ENCODE peak calls at places on chromosomes 6 and 20, in four cellular contexts. U is fibroblast of mammary gland, A is HEK293T, V is uterus. O is an unnamed sample.

GRCh38 chr20:60477958-60478357 is 519.7 kb downstream of the CDH26 start:
- DNase-seq in U (no peak), A (no peak), V (no peak), O (no peak)

GRCh38 chr6:17589402-17590116 is 10.5 kb upstream of the FAM8A1 start:
- DNase-seq in U (peak; percentile 82), A (no peak), V (no peak), O (peak; percentile 96)

GRCh38 chr6:132669690-132670291 is 10.8 kb upstream of the TAAR1 start:
- DNase-seq in U (peak; percentile 54), A (peak; percentile 50), V (no peak), O (peak; percentile 83)

GRCh38 chr6:164169355-164169754 is 754.8 kb downstream of the QKI start:
- DNase-seq in U (no peak), A (no peak), V (no peak), O (no peak)

GRCh38 chr20:55530763-55531162 is 474.6 kb downstream of the CBLN4 start:
- DNase-seq in U (no peak), A (no peak), V (no peak), O (no peak)

GRCh38 chr20:25540273-25540672 is 45.1 kb downstream of the NINL start:
- DNase-seq in U (peak; percentile 43), A (no peak), V (no peak), O (peak; percentile 76)

GRCh38 chr6:139588076-139588639 is 213.7 kb upstream of the CITED2 start:
- DNase-seq in U (peak; percentile 33), A (peak; percentile 40), V (no peak), O (peak; percentile 33)

GRCh38 chr6:154247119-154247814 is 109.3 kb downstream of the IPCEF1 start:
- DNase-seq in U (no peak), A (no peak), V (no peak), O (no peak)

GRCh38 chr6:73388433-73388799 is 6.2 kb upstream of the DDX43 start:
- DNase-seq in U (no peak), A (no peak), V (no peak), O (no peak)

GRCh38 chr6:162294030-162294429 is 433.5 kb downstream of the PRKN start:
- DNase-seq in U (no peak), A (no peak), V (no peak), O (no peak)

GRCh38 chr6:108565893-108566292 is 5.2 kb downstream of the FOXO3 start:
- DNase-seq in U (peak; percentile 98), A (no peak), V (peak; percentile 61), O (peak; percentile 91)

GRCh38 chr6:143581835-143582480 is 70.4 kb upstream of the FUCA2 start:
- DNase-seq in U (peak; percentile 86), A (no peak), V (no peak), O (peak; percentile 79)

GRCh38 chr6:2680264-2680908 is 70.3 kb downstream of the MYLK4 start:
- DNase-seq in U (no peak), A (no peak), V (no peak), O (no peak)

GRCh38 chr20:62545271-62545670 is 69.5 kb upstream of the GATA5 start:
- DNase-seq in U (no peak), A (no peak), V (no peak), O (no peak)

GRCh38 chr20:18188446-18188845 is 50.8 kb downstream of the KAT14 start:
- DNase-seq in U (peak; percentile 7), A (no peak), V (no peak), O (peak; percentile 5)

GRCh38 chr6:91127752-91128151 is 540.9 kb upstream of the MAP3K7 start:
- DNase-seq in U (no peak), A (no peak), V (no peak), O (no peak)

GRCh38 chr6:86913795-86914194 is 23.5 kb upstream of the HTR1E start:
- DNase-seq in U (no peak), A (no peak), V (no peak), O (no peak)

GRCh38 chr6:164104432-164104831 is 689.9 kb downstream of the QKI start:
- DNase-seq in U (no peak), A (no peak), V (no peak), O (no peak)

GRCh38 chr20:15333170-15333569 is 995.8 kb upstream of the FLRT3 start:
- DNase-seq in U (no peak), A (no peak), V (no peak), O (no peak)

GRCh38 chr6:167530960-167531359 is 206.1 kb downstream of the TTLL2 start:
- DNase-seq in U (no peak), A (no peak), V (no peak), O (no peak)

GRCh38 chr20:20435453-20435852 is 67.5 kb downstream of the INSM1 start:
- DNase-seq in U (no peak), A (no peak), V (no peak), O (no peak)

GRCh38 chr6:154510144-154510905 is at the start of gene CNKSR3:
- DNase-seq in U (peak; percentile 91), A (peak; percentile 91), V (peak; percentile 90), O (peak; percentile 90)

GRCh38 chr20:1943267-1944002 is 48.2 kb downstream of the SIRPA start:
- DNase-seq in U (peak; percentile 82), A (no peak), V (no peak), O (peak; percentile 94)

GRCh38 chr20:63095718-63096654 is 89.2 kb upstream of the BHLHE23 start:
- DNase-seq in U (no peak), A (no peak), V (no peak), O (no peak)

GRCh38 chr20:64041781-64042771 is 6.1 kb downstream of the C20orf204 start:
- DNase-seq in U (no peak), A (no peak), V (no peak), O (no peak)

GRCh38 chr6:12957321-12958051 is 240.9 kb downstream of the PHACTR1 start:
- DNase-seq in U (peak; percentile 69), A (no peak), V (peak; percentile 41), O (peak; percentile 76)

GRCh38 chr6:106064103-106064502 is 22.0 kb upstream of the PRDM1 start:
- DNase-seq in U (no peak), A (no peak), V (no peak), O (peak; percentile 5)

GRCh38 chr6:106918128-106918527 is 56.4 kb downstream of the CD24 start:
- DNase-seq in U (no peak), A (no peak), V (no peak), O (no peak)

O was measured in GM23248.